ENCODE peak calls at places on chromosomes 16 and 17, in eight cellular contexts. J is omental fat pad, A is fibroblast of mammary gland, P is epithelial cell of proximal tubule, V is progenitor cell of endocrine pancreas, R is neural crest cell, C is cardiac fibroblast, N is AG04450. U is an unnamed sample.
A peak's percentile ranks its signal among the peaks of the same experiment; 100 is the strongest.

GRCh38 chr16:16001856-16002255 is 52.4 kb downstream of the ABCC1 start:
- DNase-seq in A (no peak), J (no peak), N (no peak), C (no peak), R (no peak), P (no peak), V (no peak), U (no peak)

GRCh38 chr17:78118801-78119241 is 9.7 kb downstream of the TMC6 start:
- DNase-seq in P (no peak), V (no peak), J (no peak), C (no peak), N (no peak), R (no peak), A (no peak), U (no peak)

GRCh38 chr17:75684249-75684648 is 17.1 kb downstream of the SAP30BP start:
- DNase-seq in V (no peak), R (no peak), C (no peak), P (no peak), J (no peak), N (no peak), A (peak; percentile 36), U (no peak)

GRCh38 chr17:77358801-77359716 is 218.3 kb downstream of the SEC14L1 start:
- DNase-seq in C (no peak), J (no peak), N (no peak), A (no peak), P (no peak), R (no peak), V (no peak), U (no peak)

GRCh38 chr16:50988441-50988840 is 162.6 kb downstream of the SALL1 start:
- DNase-seq in P (no peak), C (no peak), N (no peak), A (no peak), J (no peak), V (no peak), R (no peak), U (no peak)

GRCh38 chr17:77325826-77326581 is 185.2 kb downstream of the SEC14L1 start:
- DNase-seq in C (peak; percentile 56), R (no peak), P (no peak), V (no peak), N (no peak), A (peak; percentile 47), J (peak; percentile 21), U (no peak)

GRCh38 chr17:37608369-37609169 is 649 bp downstream of the SYNRG start:
- DNase-seq in V (peak; percentile 64), N (no peak), P (no peak), A (peak; percentile 37), R (peak; percentile 56), C (peak; percentile 45), J (no peak), U (no peak)

GRCh38 chr16:5034167-5034523 is 410 bp upstream of the NAGPA start:
- DNase-seq in J (no peak), P (no peak), V (no peak), N (no peak), A (no peak), R (no peak), C (no peak), U (no peak)

GRCh38 chr16:62137991-62138390 is 101.8 kb upstream of the CDH8 start:
- DNase-seq in R (no peak), A (no peak), C (no peak), J (no peak), N (no peak), V (no peak), P (no peak), U (no peak)

GRCh38 chr17:64984776-64985521 is 65.7 kb upstream of the LRRC37A3 start:
- DNase-seq in A (peak; percentile 16), V (no peak), C (peak; percentile 52), R (no peak), N (no peak), J (no peak), P (no peak), U (no peak)

GRCh38 chr16:57899771-57900661 is 70.9 kb downstream of the CNGB1 start:
- DNase-seq in C (peak; percentile 80), N (peak; percentile 33), P (no peak), R (peak; percentile 82), V (peak; percentile 55), A (peak; percentile 66), J (peak; percentile 81), U (peak; percentile 11)

GRCh38 chr16:59973966-59974365 is 1239.8 kb upstream of the GOT2 start:
- DNase-seq in V (no peak), A (no peak), P (no peak), R (no peak), C (no peak), J (no peak), N (no peak), U (no peak)

GRCh38 chr16:88548131-88548874 is 21.9 kb upstream of the ZC3H18 start:
- DNase-seq in P (no peak), R (no peak), C (no peak), A (no peak), V (no peak), J (no peak), N (no peak), U (no peak)

GRCh38 chr16:50967827-50968612 is 183.1 kb downstream of the SALL1 start:
- DNase-seq in P (no peak), C (no peak), N (no peak), J (no peak), V (no peak), R (no peak), A (no peak), U (no peak)

GRCh38 chr16:50964491-50964890 is 186.6 kb downstream of the SALL1 start:
- DNase-seq in P (no peak), A (no peak), R (no peak), V (no peak), C (no peak), N (no peak), J (no peak), U (no peak)

DNA sequence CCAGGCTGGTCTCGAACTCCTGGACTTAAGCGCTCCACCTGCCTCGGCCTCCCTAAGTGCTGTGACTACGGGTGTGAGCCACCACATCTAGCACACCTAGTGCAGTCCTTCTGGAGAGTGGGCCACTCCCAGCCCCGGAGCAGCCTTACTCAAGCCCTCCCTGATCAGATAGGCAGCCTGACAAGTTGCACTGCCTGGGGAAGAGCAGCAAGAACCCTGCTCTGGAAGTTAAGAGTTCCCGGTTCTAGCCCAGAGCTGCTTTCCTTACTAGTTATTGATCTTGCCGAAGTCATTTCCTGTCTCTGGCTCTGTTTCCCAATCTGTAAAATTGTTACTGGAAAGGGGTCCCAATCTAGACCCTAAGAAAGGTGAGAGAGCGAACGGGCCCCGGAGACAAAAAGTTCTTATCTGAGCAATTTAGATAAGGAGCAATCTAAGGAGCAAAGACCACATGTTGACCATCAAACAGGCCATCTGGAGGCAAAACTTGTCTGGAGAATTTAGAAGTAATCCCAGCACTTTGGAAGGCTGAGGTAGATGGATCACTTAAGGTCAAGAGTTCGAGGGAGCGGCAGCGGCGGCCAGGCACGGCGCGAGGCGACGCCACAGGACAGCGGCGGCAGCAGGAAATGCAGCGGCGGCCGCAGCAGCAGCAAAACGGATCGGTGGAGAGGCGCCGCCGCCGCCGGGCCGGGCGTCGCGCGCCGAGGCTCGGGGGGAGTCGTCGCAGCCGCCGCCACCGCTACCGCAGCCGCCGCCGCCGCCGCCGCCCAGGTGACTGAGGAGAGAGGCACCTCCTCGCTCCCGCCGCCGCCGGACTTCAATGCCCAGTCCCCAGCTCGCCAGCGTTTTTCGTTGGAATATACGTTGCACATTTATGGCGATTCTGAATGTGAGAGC is 4.3 kb upstream of the NAGLU start:
- DNase-seq in A (peak; percentile 42), C (peak; percentile 50), N (no peak), J (no peak), R (peak; percentile 47), V (peak; percentile 42), P (no peak), U (no peak)
- TF ChIP-seq CTCF in A (peak; percentile 25), C (peak; percentile 31), N (peak; percentile 36), J (no peak), R (peak; percentile 62), V (peak; percentile 54), P (peak; percentile 23), U (peak; percentile 30)

DNA sequence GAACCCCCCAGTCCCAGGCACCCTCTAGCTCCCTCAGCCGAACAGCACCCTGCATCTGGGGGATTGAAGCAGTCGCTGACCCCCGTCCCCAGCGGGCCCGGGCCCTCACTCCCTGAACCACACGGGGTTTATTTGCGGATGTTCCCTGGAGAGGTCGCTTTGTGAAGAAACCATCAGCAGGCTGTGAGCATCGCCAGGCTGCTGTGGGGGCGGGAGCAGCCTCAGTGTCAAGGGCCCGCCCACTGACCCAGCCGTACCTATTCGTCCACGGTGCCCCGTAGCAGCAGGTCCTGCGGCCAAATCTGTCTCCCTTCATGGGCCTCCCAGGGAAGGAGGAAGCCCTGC is 6.4 kb upstream of the RAB40C start:
- DNase-seq in C (no peak), R (no peak), P (no peak), J (no peak), N (no peak), V (no peak), A (no peak), U (no peak)
- TF ChIP-seq CTCF in C (no peak), R (no peak), P (no peak), J (no peak), N (no peak), V (no peak), A (no peak), U (no peak)

GRCh38 chr17:20997711-20998570 is 44.9 kb downstream of the USP22 start:
- DNase-seq in P (no peak), V (no peak), N (no peak), A (no peak), R (no peak), C (no peak), J (no peak), U (no peak)
- TF ChIP-seq CTCF in P (no peak), V (no peak), N (no peak), A (no peak), R (no peak), C (no peak), J (no peak), U (no peak)

GRCh38 chr16:11566398-11566797 is 20.3 kb downstream of the LITAF start:
- DNase-seq in R (no peak), V (no peak), A (no peak), C (no peak), P (no peak), N (no peak), J (no peak), U (no peak)

GRCh38 chr16:11571549-11571948 is 15.2 kb downstream of the LITAF start:
- DNase-seq in A (no peak), R (no peak), P (no peak), V (no peak), J (no peak), N (no peak), C (no peak), U (no peak)

GRCh38 chr16:11570258-11570657 is 16.5 kb downstream of the LITAF start:
- DNase-seq in R (no peak), C (no peak), V (no peak), P (no peak), A (no peak), J (no peak), N (no peak), U (no peak)

GRCh38 chr16:11572301-11572995 is 14.3 kb downstream of the LITAF start:
- DNase-seq in N (no peak), C (no peak), V (no peak), R (no peak), A (no peak), J (no peak), P (no peak), U (no peak)

DNA sequence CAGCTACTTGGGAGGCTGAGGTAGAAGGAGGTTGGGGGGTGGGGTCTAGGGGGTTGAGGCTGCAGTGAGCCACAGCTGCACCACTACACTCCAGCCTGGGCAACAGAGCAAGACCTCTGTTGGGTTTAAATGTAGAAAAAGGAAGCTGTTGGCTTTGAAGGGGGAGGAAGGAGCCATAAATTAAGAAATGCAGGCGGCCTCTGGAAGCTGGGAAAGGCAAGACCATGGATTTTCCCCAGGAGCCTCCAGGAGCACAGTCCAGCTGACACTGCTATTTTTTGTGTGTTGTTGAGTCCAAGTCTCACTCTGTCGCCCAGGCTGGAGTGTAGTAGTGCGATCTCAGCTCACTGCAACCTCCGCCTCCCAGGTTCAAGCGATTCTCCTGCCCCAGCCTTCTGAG is 15.9 kb downstream of the LITAF start:
- DNase-seq in C (no peak), N (no peak), R (no peak), A (no peak), J (no peak), V (no peak), P (no peak), U (no peak)
- TF ChIP-seq CTCF in C (no peak), N (no peak), R (no peak), A (no peak), J (no peak), V (no peak), P (no peak), U (no peak)

U was measured in AG09309.